ENCODE peak calls at places on chromosomes 7 and 10, in nine cellular contexts. K is right atrium auricular region, N is H9, D is MV-4-11, H is T-helper 9 cell, F is choroid plexus epithelial cell, B is left cardiac atrium, M is sigmoid colon, Q is midbrain. W is an unnamed sample.
A peak's percentile ranks its signal among the peaks of the same experiment; 100 is the strongest.

GRCh38 chr7:25979605-25980004 is 172.4 kb upstream of the NFE2L3 start:
- DNase-seq in Q (no peak), B (no peak), D (no peak), N (no peak), M (no peak), K (no peak), F (no peak), H (no peak), W (no peak)

GRCh38 chr7:28142650-28143049 is 37.9 kb downstream of the JAZF1 start:
- DNase-seq in H (no peak), Q (peak; percentile 66), F (no peak), N (no peak), B (no peak), K (no peak), M (no peak), D (no peak), W (no peak)

GRCh38 chr7:30697716-30698460 is 15.6 kb upstream of the CRHR2 start:
- DNase-seq in K (no peak), N (peak; percentile 54), F (no peak), M (no peak), H (no peak), D (no peak), Q (no peak), B (no peak), W (no peak)

GRCh38 chr7:3892686-3893085 is 591.6 kb downstream of the SDK1 start:
- DNase-seq in Q (no peak), B (no peak), H (no peak), K (no peak), F (no peak), D (peak; percentile 52), N (no peak), M (no peak), W (no peak)

GRCh38 chr7:155804897-155805825 is 7.1 kb downstream of the SHH start:
- DNase-seq in B (peak; percentile 46), N (peak; percentile 83), D (peak; percentile 64), Q (peak; percentile 52), K (no peak), M (no peak), H (peak; percentile 63), F (peak; percentile 80), W (no peak)

GRCh38 chr7:157462840-157463239 is 126.0 kb downstream of the DNAJB6 start:
- DNase-seq in F (no peak), B (no peak), D (peak; percentile 20), N (no peak), H (no peak), M (no peak), Q (no peak), K (no peak), W (no peak)

GRCh38 chr10:129391464-129391863 is 75.6 kb upstream of the MGMT start:
- DNase-seq in N (no peak), B (no peak), Q (no peak), F (no peak), D (no peak), K (no peak), H (no peak), M (no peak), W (no peak)

GRCh38 chr10:78950656-78951587 is 117.8 kb upstream of the ZMIZ1 start:
- DNase-seq in F (no peak), K (no peak), B (no peak), H (no peak), M (no peak), Q (no peak), N (no peak), D (no peak), W (no peak)

GRCh38 chr7:106476751-106477150 is 184.2 kb downstream of the CCDC71L start:
- DNase-seq in D (no peak), B (no peak), N (no peak), H (no peak), Q (no peak), F (no peak), M (no peak), K (no peak), W (no peak)

GRCh38 chr7:102239206-102239820 is 47.4 kb upstream of the SH2B2 start:
- DNase-seq in H (no peak), B (no peak), Q (no peak), M (no peak), D (no peak), K (no peak), N (no peak), F (no peak), W (no peak)

GRCh38 chr7:15581352-15581951 is 19.6 kb upstream of the AGMO start:
- DNase-seq in F (no peak), K (no peak), D (no peak), H (no peak), B (no peak), N (no peak), Q (peak; percentile 2), M (no peak), W (no peak)

GRCh38 chr10:85612378-85612775 is 754.2 kb downstream of the GRID1 start:
- DNase-seq in Q (no peak), B (no peak), H (peak; percentile 21), K (no peak), M (no peak), F (no peak), D (peak; percentile 58), N (no peak), W (no peak)

GRCh38 chr7:47537716-47538640 is 43.9 kb downstream of the TNS3 start:
- DNase-seq in F (no peak), N (no peak), D (no peak), K (no peak), H (no peak), Q (no peak), B (no peak), M (no peak), W (no peak)

GRCh38 chr7:78015574-78016260 is 217.1 kb downstream of the PHTF2 start:
- DNase-seq in K (no peak), N (no peak), Q (no peak), D (no peak), F (no peak), M (no peak), H (no peak), B (peak; percentile 25), W (no peak)